ENCODE peak calls at places on chromosomes 12 and 14, in five cellular contexts. S is A549, V is IMR-90, R is K562, Y is GM12878. U is an unnamed sample.

GRCh38 chr12:111320233-111321050 is 48.5 kb downstream of the PHETA1 start:
- DNase-seq in S (no peak), V (no peak), R (no peak), Y (no peak), U (no peak)

GRCh38 chr12:75528692-75529091 is 17.3 kb upstream of the KRR1 start:
- DNase-seq in V (no peak), R (no peak), S (no peak), Y (no peak), U (no peak)

GRCh38 chr12:94180558-94181296 is 32.4 kb downstream of the PLXNC1 start:
- DNase-seq in S (no peak), V (no peak), Y (no peak), R (no peak), U (no peak)

GRCh38 chr14:20698018-20698329 is 9.4 kb downstream of the ANG start:
- DNase-seq in R (no peak), S (no peak), Y (no peak), V (no peak), U (no peak)

GRCh38 chr14:29865299-29865698 is 62.3 kb downstream of the PRKD1 start:
- DNase-seq in Y (no peak), R (no peak), V (no peak), S (no peak), U (no peak)

GRCh38 chr12:100128509-100128908 is 14.2 kb downstream of the BLTP3B start:
- DNase-seq in R (no peak), V (peak; percentile 41), Y (no peak), S (peak; percentile 33), U (peak; percentile 33)

GRCh38 chr12:65734226-65734625 is 90.1 kb upstream of the HMGA2 start:
- DNase-seq in V (no peak), R (no peak), Y (no peak), S (no peak), U (no peak)

GRCh38 chr12:102427542-102427923 is 52.8 kb downstream of the IGF1 start:
- DNase-seq in S (no peak), V (no peak), Y (no peak), R (no peak), U (no peak)

GRCh38 chr12:14960548-14961465 is 594 bp downstream of the ARHGDIB start:
- DNase-seq in Y (no peak), V (peak; percentile 36), S (no peak), R (no peak), U (no peak)

GRCh38 chr14:35883677-35884293 is 57.6 kb downstream of the BRMS1L start:
- DNase-seq in Y (no peak), S (peak; percentile 10), V (peak; percentile 18), R (no peak), U (peak; percentile 37)

GRCh38 chr12:116161588-116161987 is 115.9 kb downstream of the MED13L start:
- DNase-seq in S (no peak), V (peak; percentile 73), Y (no peak), R (no peak), U (no peak)

GRCh38 chr12:87930033-87930432 is 99.2 kb downstream of the C12orf50 start:
- DNase-seq in Y (no peak), V (peak; percentile 92), S (no peak), R (no peak), U (no peak)
- TF ChIP-seq RCOR1 in Y (no peak), V (peak; percentile 41), S (no peak), R (no peak), U (no peak)

GRCh38 chr14:39492267-39492666 is 60.0 kb upstream of the FBXO33 start:
- DNase-seq in Y (no peak), V (peak; percentile 91), S (no peak), R (no peak), U (no peak)
- TF ChIP-seq RAD21 in Y (no peak), V (no peak), S (no peak), R (no peak), U (no peak)

GRCh38 chr14:39683711-39684110 is 251.5 kb upstream of the FBXO33 start:
- DNase-seq in S (no peak), R (no peak), V (no peak), Y (no peak), U (no peak)
- TF ChIP-seq RCOR1 in S (no peak), R (no peak), V (no peak), Y (no peak), U (no peak)

GRCh38 chr14:91606851-91607250 is 96.7 kb upstream of the PPP4R3A start:
- DNase-seq in V (no peak), R (no peak), Y (no peak), S (no peak), U (no peak)
- TF ChIP-seq RAD21 in V (no peak), R (no peak), Y (no peak), S (no peak), U (no peak)

DNA sequence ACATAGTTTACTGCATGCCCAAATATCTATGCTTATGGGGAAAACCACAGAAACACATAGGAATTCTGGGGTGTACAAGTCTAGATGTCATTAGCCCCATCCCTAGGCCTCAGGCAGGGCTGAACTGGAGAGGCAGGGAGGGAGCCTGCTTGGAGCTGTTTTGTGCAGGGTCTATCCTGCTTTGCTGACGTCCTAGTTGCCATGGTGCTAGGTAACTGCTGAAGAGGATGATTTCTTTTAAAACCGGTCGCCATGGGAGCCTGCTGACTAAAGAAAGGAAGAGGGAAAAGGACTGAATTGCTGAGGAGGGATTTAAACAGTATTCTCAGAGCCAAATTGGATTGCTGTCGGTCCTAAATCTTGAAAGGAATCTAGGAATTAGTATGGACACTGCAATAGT is 10.7 kb downstream of the GPR19 start:
- DNase-seq in R (no peak), Y (no peak), S (no peak), V (no peak), U (no peak)
- TF ChIP-seq RCOR1 in R (no peak), Y (no peak), S (no peak), V (no peak), U (no peak)

GRCh38 chr12:79883216-79883615 is 51.7 kb downstream of the PPP1R12A start:
- DNase-seq in R (no peak), V (peak; percentile 68), Y (no peak), S (no peak), U (no peak)

GRCh38 chr12:79884401-79885006 is 50.4 kb downstream of the PPP1R12A start:
- DNase-seq in R (no peak), S (no peak), V (no peak), Y (no peak), U (no peak)

GRCh38 chr12:79887912-79888311 is 47.0 kb downstream of the PPP1R12A start:
- DNase-seq in V (no peak), Y (no peak), S (no peak), R (no peak), U (no peak)

GRCh38 chr12:79885956-79886490 is 48.9 kb downstream of the PPP1R12A start:
- DNase-seq in S (no peak), V (no peak), Y (no peak), R (no peak), U (no peak)

GRCh38 chr12:79886917-79887519 is 47.9 kb downstream of the PPP1R12A start:
- DNase-seq in V (peak; percentile 66), Y (peak; percentile 23), S (no peak), R (peak; percentile 13), U (peak; percentile 6)
- TF ChIP-seq RAD21 in V (peak; percentile 60), Y (peak; percentile 41), S (peak; percentile 55), R (peak; percentile 71), U (peak; percentile 64)

U was measured in SK-N-SH.